ENCODE peak calls at places on chromosomes 3 and 15, in four cellular contexts. Q, U, R and L are unnamed samples.

GRCh38 chr3:29384640-29385039 is 103.8 kb downstream of the RBMS3 start:
- DNase-seq in Q (no peak), U (no peak), R (no peak), L (no peak)

GRCh38 chr3:48898383-48899234 is at the start of gene SLC25A20:
- DNase-seq in Q (peak), U (peak), R (peak), L (peak)

GRCh38 chr15:91472316-91472756 is 372.3 kb downstream of the SV2B start:
- DNase-seq in Q (no peak), U (no peak), R (no peak), L (no peak)

GRCh38 chr3:9384141-9384828 is 13.1 kb upstream of the SETD5 start:
- DNase-seq in Q (no peak), U (no peak), R (no peak), L (no peak)

GRCh38 chr3:81734742-81735141 is 26.7 kb downstream of the GBE1 start:
- DNase-seq in Q (no peak), U (no peak), R (no peak), L (no peak)

GRCh38 chr3:156150434-156151066 is 30.2 kb downstream of the KCNAB1 start:
- DNase-seq in Q (peak), U (no peak), R (peak), L (peak)

GRCh38 chr3:31567036-31567435 is 34.3 kb downstream of the STT3B start:
- DNase-seq in Q (peak), U (no peak), R (peak), L (peak)

GRCh38 chr3:190387578-190388213 is at the start of gene CLDN16:
- DNase-seq in Q (no peak), U (no peak), R (no peak), L (no peak)

GRCh38 chr15:60639502-60639901 is 160.6 kb upstream of the ICE2 start:
- DNase-seq in Q (no peak), U (no peak), R (no peak), L (no peak)

GRCh38 chr3:108106031-108106430 is 15.2 kb upstream of the CD47 start:
- DNase-seq in Q (no peak), U (no peak), R (no peak), L (no peak)

GRCh38 chr3:98551754-98552153 is 20.0 kb downstream of the GPR15 start:
- DNase-seq in Q (no peak), U (no peak), R (peak), L (no peak)

GRCh38 chr15:59622289-59622688 is 10.7 kb downstream of the GCNT3 start:
- DNase-seq in Q (peak), U (no peak), R (peak), L (peak)

GRCh38 chr3:57797701-57798487 is 41.8 kb downstream of the SLMAP start:
- DNase-seq in Q (peak), U (no peak), R (no peak), L (no peak)

GRCh38 chr3:9168230-9168629 is 81.2 kb downstream of the SRGAP3 start:
- DNase-seq in Q (no peak), U (peak), R (no peak), L (peak)

GRCh38 chr3:128064962-128065361 is 12.7 kb downstream of the SEC61A1 start:
- DNase-seq in Q (no peak), U (no peak), R (no peak), L (no peak)

GRCh38 chr3:176920806-176921205 is 276.5 kb downstream of the TBL1XR1 start:
- DNase-seq in Q (peak), U (no peak), R (no peak), L (no peak)
- TF ChIP-seq MAX in Q (no peak), U (no peak), R (no peak), L (no peak)

GRCh38 chr3:63687569-63688233 is 35.2 kb downstream of the SNTN start:
- DNase-seq in Q (no peak), U (no peak), R (no peak), L (no peak)
- TF ChIP-seq ESRRA in Q (no peak), U (no peak), R (no peak), L (no peak)

GRCh38 chr15:27867861-27868260 is 231.3 kb downstream of the OCA2 start:
- DNase-seq in Q (no peak), U (no peak), R (no peak), L (no peak)
- TF ChIP-seq ETV6 in Q (no peak), U (no peak), R (no peak), L (no peak)

DNA sequence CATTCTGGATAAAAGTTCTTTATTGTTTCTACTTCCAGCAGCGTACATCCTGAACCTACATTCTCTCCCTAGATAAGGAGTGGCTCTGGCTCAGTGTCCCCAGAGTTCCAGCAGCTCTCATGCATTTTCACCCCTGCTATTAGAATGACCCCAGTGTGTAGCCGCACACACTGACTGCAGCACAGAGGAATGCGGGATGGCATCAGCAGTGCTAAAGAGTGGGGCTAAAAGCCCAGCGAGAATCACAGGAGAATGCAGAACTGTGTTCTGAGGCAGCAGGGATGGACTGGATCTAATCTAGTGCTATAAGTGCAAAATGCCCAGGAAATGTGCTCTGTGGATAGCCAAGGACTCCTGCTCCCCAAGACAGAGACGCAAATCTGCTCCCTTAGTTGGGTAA is 66.4 kb upstream of the TJP1 start:
- DNase-seq in Q (no peak), U (no peak), R (no peak), L (peak)
- TF ChIP-seq MAX in Q (no peak), U (no peak), R (no peak), L (no peak)

DNA sequence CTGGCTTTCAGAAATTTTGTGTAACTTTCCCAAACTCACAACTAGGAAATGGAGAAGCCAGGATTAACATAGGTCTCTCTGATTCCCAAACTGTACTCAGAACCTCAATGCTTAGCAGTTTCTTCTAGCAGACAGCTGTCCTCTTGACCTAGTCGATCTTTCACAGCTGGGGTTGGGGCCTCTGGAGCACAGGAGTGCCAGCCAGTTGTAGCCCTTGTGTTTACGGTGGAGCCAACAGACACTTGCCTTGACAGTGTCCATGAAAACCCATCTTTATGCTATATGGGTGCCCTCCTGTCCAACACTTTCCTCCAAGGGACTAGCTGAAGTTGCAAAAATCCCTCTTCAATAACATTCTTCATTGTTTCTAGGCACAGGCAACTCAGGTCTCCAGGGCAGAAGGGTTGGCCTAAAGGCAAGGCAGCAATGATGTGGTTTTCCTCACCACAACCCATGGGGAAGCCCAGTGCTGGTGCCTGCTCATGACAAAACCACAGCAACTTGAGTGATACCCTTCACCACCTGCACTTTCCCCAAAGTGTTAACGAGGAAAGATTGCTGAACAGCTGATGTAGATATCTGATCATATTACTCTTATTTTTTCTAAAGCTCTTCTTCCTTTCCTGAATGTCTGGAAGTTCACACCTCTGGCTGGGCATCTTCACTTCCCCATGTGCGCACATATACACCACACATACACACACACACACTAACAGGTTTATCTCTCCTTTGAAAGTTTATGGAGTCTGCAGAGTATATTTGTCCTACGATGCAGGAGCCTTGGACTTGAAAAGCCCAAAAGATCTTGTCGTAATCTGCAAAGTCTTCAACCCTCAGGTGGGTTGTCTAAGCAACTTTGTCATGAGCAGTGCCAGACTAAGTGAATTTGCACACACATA is 11.0 kb upstream of the KNG1 start:
- DNase-seq in Q (no peak), U (peak), R (no peak), L (no peak)
- TF ChIP-seq ESRRA in Q (no peak), U (no peak), R (no peak), L (no peak)